ENCODE peak calls at places on chromosome 9, in four cellular contexts. M is fibroblast of the conjunctiva, O is lower lobe of right lung, E is dorsolateral prefrontal cortex. D is an unnamed sample.

GRCh38 chr9:22401671-22402070 is 45.0 kb upstream of the DMRTA1 start:
- DNase-seq in M (no peak), O (no peak), E (no peak), D (no peak)

GRCh38 chr9:77764894-77765780 is 117.0 kb upstream of the GNA14 start:
- DNase-seq in M (peak), O (no peak), E (no peak), D (no peak)

GRCh38 chr9:100432736-100433135 is 5.8 kb downstream of the MSANTD3 start:
- DNase-seq in M (no peak), O (no peak), E (no peak), D (no peak)

GRCh38 chr9:126363250-126363649 is 36.6 kb downstream of the MVB12B start:
- DNase-seq in M (no peak), O (no peak), E (no peak), D (no peak)

GRCh38 chr9:93580654-93581380 is 4.4 kb downstream of the PHF2 start:
- DNase-seq in M (no peak), O (peak), E (no peak), D (no peak)

GRCh38 chr9:16676547-16676946 is 193.9 kb downstream of the BNC2 start:
- DNase-seq in M (no peak), O (no peak), E (no peak), D (no peak)

GRCh38 chr9:89315482-89315881 is 2.8 kb upstream of the SECISBP2 start:
- DNase-seq in M (no peak), O (no peak), E (no peak), D (no peak)

GRCh38 chr9:123041498-123041897 is 8.0 kb downstream of the GPR21 start:
- DNase-seq in M (no peak), O (no peak), E (no peak), D (no peak)

GRCh38 chr9:14361074-14361473 is 47.1 kb upstream of the NFIB start:
- DNase-seq in M (no peak), O (no peak), E (no peak), D (no peak)

GRCh38 chr9:126678989-126679388 is 65.3 kb downstream of the LMX1B start:
- DNase-seq in M (no peak), O (no peak), E (no peak), D (no peak)

GRCh38 chr9:97704327-97704677 is 7.2 kb upstream of the XPA start:
- DNase-seq in M (no peak), O (no peak), E (no peak), D (no peak)

GRCh38 chr9:31302620-31303418 is 1081.6 kb upstream of the ACO1 start:
- DNase-seq in M (no peak), O (no peak), E (no peak), D (no peak)

GRCh38 chr9:18493361-18494015 is 19.5 kb downstream of the ADAMTSL1 start:
- DNase-seq in M (no peak), O (no peak), E (no peak), D (no peak)

GRCh38 chr9:98575379-98576346 is 133.1 kb downstream of the GABBR2 start:
- DNase-seq in M (no peak), O (no peak), E (no peak), D (no peak)

GRCh38 chr9:74974558-74974957 is 21.8 kb upstream of the C9orf40 start:
- DNase-seq in M (no peak), O (no peak), E (no peak), D (no peak)

GRCh38 chr9:124853605-124854143 is 414 bp downstream of the WDR38 start:
- DNase-seq in M (no peak), O (no peak), E (no peak), D (no peak)

GRCh38 chr9:277595-278330 is 63.1 kb downstream of the DOCK8 start:
- DNase-seq in M (no peak), O (no peak), E (no peak), D (no peak)

GRCh38 chr9:70510157-70510770 is 95.8 kb upstream of the KLF9 start:
- DNase-seq in M (no peak), O (peak), E (no peak), D (no peak)

GRCh38 chr9:6123402-6123801 is 92.2 kb upstream of the IL33 start:
- DNase-seq in M (no peak), O (no peak), E (no peak), D (no peak)

GRCh38 chr9:78288214-78288892 is 8.6 kb upstream of the PSAT1 start:
- DNase-seq in M (no peak), O (no peak), E (no peak), D (no peak)

GRCh38 chr9:105425817-105426433 is 21.9 kb upstream of the FSD1L start:
- DNase-seq in M (no peak), O (no peak), E (no peak), D (no peak)

GRCh38 chr9:133953621-133953975 is 38.5 kb downstream of the VAV2 start:
- DNase-seq in M (no peak), O (peak), E (no peak), D (peak)

GRCh38 chr9:35553670-35554543 is 51.2 kb upstream of the TESK1 start:
- DNase-seq in M (peak), O (peak), E (peak), D (no peak)

GRCh38 chr9:118162711-118163110 is 458.5 kb downstream of the TLR4 start:
- DNase-seq in M (no peak), O (no peak), E (no peak), D (no peak)

GRCh38 chr9:71783120-71783523 is 14.8 kb upstream of the CEMIP2 start:
- DNase-seq in M (no peak), O (peak), E (peak), D (no peak)

GRCh38 chr9:116693233-116693731 is 6.2 kb downstream of the TRIM32 start:
- DNase-seq in M (no peak), O (no peak), E (no peak), D (no peak)

GRCh38 chr9:124553738-124554137 is 46.5 kb upstream of the NR5A1 start:
- DNase-seq in M (peak), O (no peak), E (no peak), D (no peak)

GRCh38 chr9:26656003-26656940 is 236.3 kb downstream of the CAAP1 start:
- DNase-seq in M (no peak), O (no peak), E (peak), D (no peak)

GRCh38 chr9:673264-673965 is 168.1 kb upstream of the DMRT1 start:
- DNase-seq in M (no peak), O (no peak), E (no peak), D (no peak)

GRCh38 chr9:77946969-77947368 is 84.6 kb downstream of the GNAQ start:
- DNase-seq in M (no peak), O (peak), E (no peak), D (no peak)

GRCh38 chr9:347667-348292 is 133.1 kb downstream of the DOCK8 start:
- DNase-seq in M (peak), O (no peak), E (no peak), D (no peak)

GRCh38 chr9:135501261-135502167 is 1.0 kb downstream of the MRPS2 start:
- DNase-seq in M (no peak), O (peak), E (no peak), D (peak)